ENCODE peak calls at places on chromosomes 1 and 21, in eight cellular contexts. One of them, this sample, is unnamed.

GRCh38 chr1:221801773-221802516 is 60.1 kb upstream of the DUSP10 start:
- DNase-seq in NCI-H510A treated with DMSO at 0.1 percent for 48 hours: no peak
- DNase-seq in nucleus accumbens: no peak
- DNase-seq in stimulated activated CD4-positive, alpha-beta T cell treated with anti-CD3 and anti-CD28 coated beads, Interleukin-4, amount 100 ng/mL, for 4 hours: no peak
- DNase-seq in NCI-H774: no peak
- DNase-seq in Peyer's patch: no peak
- DNase-seq in CD8-positive, alpha-beta memory T cell: no peak
- DNase-seq in kidney tubule cell: peak; percentile 80
- DNase-seq in this sample: no peak

GRCh38 chr1:248822148-248823032 is 3.3 kb downstream of the SH3BP5L start:
- DNase-seq in NCI-H510A treated with DMSO at 0.1 percent for 48 hours: no peak
- DNase-seq in nucleus accumbens: no peak
- DNase-seq in stimulated activated CD4-positive, alpha-beta T cell treated with anti-CD3 and anti-CD28 coated beads, Interleukin-4, amount 100 ng/mL, for 4 hours: no peak
- DNase-seq in NCI-H774: no peak
- DNase-seq in Peyer's patch: no peak
- DNase-seq in CD8-positive, alpha-beta memory T cell: no peak
- DNase-seq in kidney tubule cell: no peak
- DNase-seq in this sample: no peak

GRCh38 chr21:38955495-38955894 is 149.8 kb downstream of the ETS2 start:
- DNase-seq in NCI-H510A treated with DMSO at 0.1 percent for 48 hours: no peak
- DNase-seq in nucleus accumbens: no peak
- DNase-seq in stimulated activated CD4-positive, alpha-beta T cell treated with anti-CD3 and anti-CD28 coated beads, Interleukin-4, amount 100 ng/mL, for 4 hours: no peak
- DNase-seq in NCI-H774: no peak
- DNase-seq in Peyer's patch: peak; percentile 65
- DNase-seq in CD8-positive, alpha-beta memory T cell: no peak
- DNase-seq in kidney tubule cell: peak; percentile 83
- DNase-seq in this sample: no peak

GRCh38 chr1:217528271-217528670 is 102.6 kb downstream of the GPATCH2 start:
- DNase-seq in NCI-H510A treated with DMSO at 0.1 percent for 48 hours: no peak
- DNase-seq in nucleus accumbens: no peak
- DNase-seq in stimulated activated CD4-positive, alpha-beta T cell treated with anti-CD3 and anti-CD28 coated beads, Interleukin-4, amount 100 ng/mL, for 4 hours: no peak
- DNase-seq in NCI-H774: no peak
- DNase-seq in Peyer's patch: no peak
- DNase-seq in CD8-positive, alpha-beta memory T cell: no peak
- DNase-seq in kidney tubule cell: peak; percentile 74
- DNase-seq in this sample: no peak

GRCh38 chr1:41662656-41663437 is 178.4 kb upstream of the EDN2 start:
- DNase-seq in NCI-H510A treated with DMSO at 0.1 percent for 48 hours: no peak
- DNase-seq in nucleus accumbens: no peak
- DNase-seq in stimulated activated CD4-positive, alpha-beta T cell treated with anti-CD3 and anti-CD28 coated beads, Interleukin-4, amount 100 ng/mL, for 4 hours: peak; percentile 62
- DNase-seq in NCI-H774: no peak
- DNase-seq in Peyer's patch: no peak
- DNase-seq in CD8-positive, alpha-beta memory T cell: no peak
- DNase-seq in kidney tubule cell: peak; percentile 59
- DNase-seq in this sample: no peak

GRCh38 chr1:100387209-100387608 is 34.9 kb downstream of the CDC14A start:
- DNase-seq in NCI-H510A treated with DMSO at 0.1 percent for 48 hours: no peak
- DNase-seq in nucleus accumbens: no peak
- DNase-seq in stimulated activated CD4-positive, alpha-beta T cell treated with anti-CD3 and anti-CD28 coated beads, Interleukin-4, amount 100 ng/mL, for 4 hours: no peak
- DNase-seq in NCI-H774: no peak
- DNase-seq in Peyer's patch: no peak
- DNase-seq in CD8-positive, alpha-beta memory T cell: no peak
- DNase-seq in kidney tubule cell: peak; percentile 40
- DNase-seq in this sample: no peak

GRCh38 chr1:10217748-10218441 is 7.5 kb downstream of the KIF1B start:
- DNase-seq in NCI-H510A treated with DMSO at 0.1 percent for 48 hours: no peak
- DNase-seq in nucleus accumbens: no peak
- DNase-seq in stimulated activated CD4-positive, alpha-beta T cell treated with anti-CD3 and anti-CD28 coated beads, Interleukin-4, amount 100 ng/mL, for 4 hours: no peak
- DNase-seq in NCI-H774: no peak
- DNase-seq in Peyer's patch: no peak
- DNase-seq in CD8-positive, alpha-beta memory T cell: no peak
- DNase-seq in kidney tubule cell: peak; percentile 55
- DNase-seq in this sample: no peak

GRCh38 chr1:15000030-15000429 is 153.5 kb upstream of the TMEM51 start:
- DNase-seq in NCI-H510A treated with DMSO at 0.1 percent for 48 hours: no peak
- DNase-seq in nucleus accumbens: no peak
- DNase-seq in stimulated activated CD4-positive, alpha-beta T cell treated with anti-CD3 and anti-CD28 coated beads, Interleukin-4, amount 100 ng/mL, for 4 hours: no peak
- DNase-seq in NCI-H774: no peak
- DNase-seq in Peyer's patch: no peak
- DNase-seq in CD8-positive, alpha-beta memory T cell: no peak
- DNase-seq in kidney tubule cell: no peak
- DNase-seq in this sample: no peak

GRCh38 chr1:219124163-219124562 is 49.5 kb upstream of the LYPLAL1 start:
- DNase-seq in NCI-H510A treated with DMSO at 0.1 percent for 48 hours: no peak
- DNase-seq in nucleus accumbens: no peak
- DNase-seq in stimulated activated CD4-positive, alpha-beta T cell treated with anti-CD3 and anti-CD28 coated beads, Interleukin-4, amount 100 ng/mL, for 4 hours: no peak
- DNase-seq in NCI-H774: no peak
- DNase-seq in Peyer's patch: no peak
- DNase-seq in CD8-positive, alpha-beta memory T cell: no peak
- DNase-seq in kidney tubule cell: no peak
- DNase-seq in this sample: no peak

GRCh38 chr1:108016451-108016920 is 51.5 kb upstream of the VAV3 start:
- DNase-seq in NCI-H510A treated with DMSO at 0.1 percent for 48 hours: peak; percentile 37
- DNase-seq in nucleus accumbens: no peak
- DNase-seq in stimulated activated CD4-positive, alpha-beta T cell treated with anti-CD3 and anti-CD28 coated beads, Interleukin-4, amount 100 ng/mL, for 4 hours: peak; percentile 2
- DNase-seq in NCI-H774: no peak
- DNase-seq in Peyer's patch: no peak
- DNase-seq in CD8-positive, alpha-beta memory T cell: no peak
- DNase-seq in kidney tubule cell: peak; percentile 96
- DNase-seq in this sample: peak; percentile 95

GRCh38 chr1:200838676-200839445 is 33.9 kb upstream of the GPR25 start:
- DNase-seq in NCI-H510A treated with DMSO at 0.1 percent for 48 hours: no peak
- DNase-seq in nucleus accumbens: no peak
- DNase-seq in stimulated activated CD4-positive, alpha-beta T cell treated with anti-CD3 and anti-CD28 coated beads, Interleukin-4, amount 100 ng/mL, for 4 hours: no peak
- DNase-seq in NCI-H774: no peak
- DNase-seq in Peyer's patch: no peak
- DNase-seq in CD8-positive, alpha-beta memory T cell: no peak
- DNase-seq in kidney tubule cell: peak; percentile 32
- DNase-seq in this sample: no peak

GRCh38 chr1:155529109-155529508 is 33.5 kb downstream of the ASH1L start:
- DNase-seq in NCI-H510A treated with DMSO at 0.1 percent for 48 hours: no peak
- DNase-seq in nucleus accumbens: no peak
- DNase-seq in stimulated activated CD4-positive, alpha-beta T cell treated with anti-CD3 and anti-CD28 coated beads, Interleukin-4, amount 100 ng/mL, for 4 hours: no peak
- DNase-seq in NCI-H774: no peak
- DNase-seq in Peyer's patch: no peak
- DNase-seq in CD8-positive, alpha-beta memory T cell: no peak
- DNase-seq in kidney tubule cell: no peak
- DNase-seq in this sample: no peak

GRCh38 chr1:99869304-99869703 is 19.1 kb downstream of the AGL start:
- DNase-seq in NCI-H510A treated with DMSO at 0.1 percent for 48 hours: no peak
- DNase-seq in nucleus accumbens: no peak
- DNase-seq in stimulated activated CD4-positive, alpha-beta T cell treated with anti-CD3 and anti-CD28 coated beads, Interleukin-4, amount 100 ng/mL, for 4 hours: no peak
- DNase-seq in NCI-H774: no peak
- DNase-seq in Peyer's patch: no peak
- DNase-seq in CD8-positive, alpha-beta memory T cell: no peak
- DNase-seq in kidney tubule cell: no peak
- DNase-seq in this sample: no peak

GRCh38 chr1:219538886-219539285 is 74.0 kb downstream of the ZC3H11B start:
- DNase-seq in NCI-H510A treated with DMSO at 0.1 percent for 48 hours: no peak
- DNase-seq in nucleus accumbens: no peak
- DNase-seq in stimulated activated CD4-positive, alpha-beta T cell treated with anti-CD3 and anti-CD28 coated beads, Interleukin-4, amount 100 ng/mL, for 4 hours: no peak
- DNase-seq in NCI-H774: no peak
- DNase-seq in Peyer's patch: no peak
- DNase-seq in CD8-positive, alpha-beta memory T cell: no peak
- DNase-seq in kidney tubule cell: no peak
- DNase-seq in this sample: no peak

GRCh38 chr1:59316497-59317128 is 19.7 kb downstream of the FGGY start:
- DNase-seq in NCI-H510A treated with DMSO at 0.1 percent for 48 hours: no peak
- DNase-seq in nucleus accumbens: no peak
- DNase-seq in stimulated activated CD4-positive, alpha-beta T cell treated with anti-CD3 and anti-CD28 coated beads, Interleukin-4, amount 100 ng/mL, for 4 hours: no peak
- DNase-seq in NCI-H774: no peak
- DNase-seq in Peyer's patch: no peak
- DNase-seq in CD8-positive, alpha-beta memory T cell: no peak
- DNase-seq in kidney tubule cell: peak; percentile 33
- DNase-seq in this sample: no peak

GRCh38 chr1:229699613-229700242 is 73.7 kb downstream of the URB2 start:
- DNase-seq in NCI-H510A treated with DMSO at 0.1 percent for 48 hours: no peak
- DNase-seq in nucleus accumbens: no peak
- DNase-seq in stimulated activated CD4-positive, alpha-beta T cell treated with anti-CD3 and anti-CD28 coated beads, Interleukin-4, amount 100 ng/mL, for 4 hours: no peak
- DNase-seq in NCI-H774: no peak
- DNase-seq in Peyer's patch: no peak
- DNase-seq in CD8-positive, alpha-beta memory T cell: no peak
- DNase-seq in kidney tubule cell: no peak
- DNase-seq in this sample: no peak

GRCh38 chr21:31332525-31332924 is 11.5 kb downstream of the TIAM1 start:
- DNase-seq in NCI-H510A treated with DMSO at 0.1 percent for 48 hours: no peak
- DNase-seq in nucleus accumbens: no peak
- DNase-seq in stimulated activated CD4-positive, alpha-beta T cell treated with anti-CD3 and anti-CD28 coated beads, Interleukin-4, amount 100 ng/mL, for 4 hours: no peak
- DNase-seq in NCI-H774: no peak
- DNase-seq in Peyer's patch: no peak
- DNase-seq in CD8-positive, alpha-beta memory T cell: no peak
- DNase-seq in kidney tubule cell: no peak
- DNase-seq in this sample: no peak

GRCh38 chr21:46634966-46635323 is 529 bp upstream of the PRMT2 start:
- DNase-seq in NCI-H510A treated with DMSO at 0.1 percent for 48 hours: peak; percentile 58
- DNase-seq in nucleus accumbens: peak; percentile 79
- DNase-seq in stimulated activated CD4-positive, alpha-beta T cell treated with anti-CD3 and anti-CD28 coated beads, Interleukin-4, amount 100 ng/mL, for 4 hours: no peak
- DNase-seq in NCI-H774: peak; percentile 18
- DNase-seq in Peyer's patch: no peak
- DNase-seq in CD8-positive, alpha-beta memory T cell: no peak
- DNase-seq in kidney tubule cell: peak; percentile 81
- DNase-seq in this sample: peak; percentile 95

GRCh38 chr1:63127376-63127775 is 195.0 kb upstream of the FOXD3 start:
- DNase-seq in NCI-H510A treated with DMSO at 0.1 percent for 48 hours: no peak
- DNase-seq in nucleus accumbens: no peak
- DNase-seq in stimulated activated CD4-positive, alpha-beta T cell treated with anti-CD3 and anti-CD28 coated beads, Interleukin-4, amount 100 ng/mL, for 4 hours: no peak
- DNase-seq in NCI-H774: no peak
- DNase-seq in Peyer's patch: no peak
- DNase-seq in CD8-positive, alpha-beta memory T cell: no peak
- DNase-seq in kidney tubule cell: no peak
- DNase-seq in this sample: peak; percentile 40

GRCh38 chr1:24715658-24716057 is 29.6 kb upstream of the CLIC4 start:
- DNase-seq in NCI-H510A treated with DMSO at 0.1 percent for 48 hours: no peak
- DNase-seq in nucleus accumbens: no peak
- DNase-seq in stimulated activated CD4-positive, alpha-beta T cell treated with anti-CD3 and anti-CD28 coated beads, Interleukin-4, amount 100 ng/mL, for 4 hours: no peak
- DNase-seq in NCI-H774: no peak
- DNase-seq in Peyer's patch: no peak
- DNase-seq in CD8-positive, alpha-beta memory T cell: no peak
- DNase-seq in kidney tubule cell: no peak
- DNase-seq in this sample: no peak

GRCh38 chr1:179807691-179808485 is 64.8 kb downstream of the FAM163A start:
- DNase-seq in NCI-H510A treated with DMSO at 0.1 percent for 48 hours: no peak
- DNase-seq in nucleus accumbens: no peak
- DNase-seq in stimulated activated CD4-positive, alpha-beta T cell treated with anti-CD3 and anti-CD28 coated beads, Interleukin-4, amount 100 ng/mL, for 4 hours: no peak
- DNase-seq in NCI-H774: no peak
- DNase-seq in Peyer's patch: no peak
- DNase-seq in CD8-positive, alpha-beta memory T cell: no peak
- DNase-seq in kidney tubule cell: peak; percentile 44
- DNase-seq in this sample: peak; percentile 81

GRCh38 chr1:162548170-162548569 is 13.4 kb upstream of the UAP1 start:
- DNase-seq in NCI-H510A treated with DMSO at 0.1 percent for 48 hours: no peak
- DNase-seq in nucleus accumbens: no peak
- DNase-seq in stimulated activated CD4-positive, alpha-beta T cell treated with anti-CD3 and anti-CD28 coated beads, Interleukin-4, amount 100 ng/mL, for 4 hours: no peak
- DNase-seq in NCI-H774: no peak
- DNase-seq in Peyer's patch: no peak
- DNase-seq in CD8-positive, alpha-beta memory T cell: no peak
- DNase-seq in kidney tubule cell: no peak
- DNase-seq in this sample: no peak

GRCh38 chr21:35578350-35578782 is 482.0 kb downstream of the SETD4 start:
- DNase-seq in NCI-H510A treated with DMSO at 0.1 percent for 48 hours: no peak
- DNase-seq in nucleus accumbens: no peak
- DNase-seq in stimulated activated CD4-positive, alpha-beta T cell treated with anti-CD3 and anti-CD28 coated beads, Interleukin-4, amount 100 ng/mL, for 4 hours: no peak
- DNase-seq in NCI-H774: no peak
- DNase-seq in Peyer's patch: no peak
- DNase-seq in CD8-positive, alpha-beta memory T cell: no peak
- DNase-seq in kidney tubule cell: peak; percentile 63
- DNase-seq in this sample: no peak

GRCh38 chr1:177286396-177286795 is 115.6 kb downstream of the BRINP2 start:
- DNase-seq in NCI-H510A treated with DMSO at 0.1 percent for 48 hours: no peak
- DNase-seq in nucleus accumbens: no peak
- DNase-seq in stimulated activated CD4-positive, alpha-beta T cell treated with anti-CD3 and anti-CD28 coated beads, Interleukin-4, amount 100 ng/mL, for 4 hours: no peak
- DNase-seq in NCI-H774: no peak
- DNase-seq in Peyer's patch: no peak
- DNase-seq in CD8-positive, alpha-beta memory T cell: no peak
- DNase-seq in kidney tubule cell: no peak
- DNase-seq in this sample: no peak

GRCh38 chr1:156316909-156317308 is 17.8 kb upstream of the VHLL start:
- DNase-seq in NCI-H510A treated with DMSO at 0.1 percent for 48 hours: no peak
- DNase-seq in nucleus accumbens: no peak
- DNase-seq in stimulated activated CD4-positive, alpha-beta T cell treated with anti-CD3 and anti-CD28 coated beads, Interleukin-4, amount 100 ng/mL, for 4 hours: no peak
- DNase-seq in NCI-H774: no peak
- DNase-seq in Peyer's patch: no peak
- DNase-seq in CD8-positive, alpha-beta memory T cell: no peak
- DNase-seq in kidney tubule cell: no peak
- DNase-seq in this sample: no peak

GRCh38 chr1:6464514-6464836 is 1.5 kb downstream of the TNFRSF25 start:
- DNase-seq in NCI-H510A treated with DMSO at 0.1 percent for 48 hours: peak; percentile 90
- DNase-seq in nucleus accumbens: no peak
- DNase-seq in stimulated activated CD4-positive, alpha-beta T cell treated with anti-CD3 and anti-CD28 coated beads, Interleukin-4, amount 100 ng/mL, for 4 hours: peak; percentile 39
- DNase-seq in NCI-H774: no peak
- DNase-seq in Peyer's patch: peak; percentile 80
- DNase-seq in CD8-positive, alpha-beta memory T cell: no peak
- DNase-seq in kidney tubule cell: peak; percentile 40
- DNase-seq in this sample: no peak

GRCh38 chr1:204190212-204191211 is 5.8 kb downstream of the KISS1 start:
- DNase-seq in NCI-H510A treated with DMSO at 0.1 percent for 48 hours: peak; percentile 72
- DNase-seq in nucleus accumbens: no peak
- DNase-seq in stimulated activated CD4-positive, alpha-beta T cell treated with anti-CD3 and anti-CD28 coated beads, Interleukin-4, amount 100 ng/mL, for 4 hours: peak; percentile 14
- DNase-seq in NCI-H774: peak; percentile 36
- DNase-seq in Peyer's patch: peak; percentile 75
- DNase-seq in CD8-positive, alpha-beta memory T cell: peak; percentile 18
- DNase-seq in kidney tubule cell: peak; percentile 44
- DNase-seq in this sample: peak; percentile 59

GRCh38 chr21:35156293-35156976 is 107.3 kb upstream of the RUNX1 start:
- DNase-seq in NCI-H510A treated with DMSO at 0.1 percent for 48 hours: peak; percentile 57
- DNase-seq in nucleus accumbens: no peak
- DNase-seq in stimulated activated CD4-positive, alpha-beta T cell treated with anti-CD3 and anti-CD28 coated beads, Interleukin-4, amount 100 ng/mL, for 4 hours: no peak
- DNase-seq in NCI-H774: no peak
- DNase-seq in Peyer's patch: no peak
- DNase-seq in CD8-positive, alpha-beta memory T cell: no peak
- DNase-seq in kidney tubule cell: peak; percentile 91
- DNase-seq in this sample: no peak

GRCh38 chr1:223887724-223888428 is 42.1 kb upstream of the TP53BP2 start:
- DNase-seq in NCI-H510A treated with DMSO at 0.1 percent for 48 hours: peak; percentile 91
- DNase-seq in nucleus accumbens: no peak
- DNase-seq in stimulated activated CD4-positive, alpha-beta T cell treated with anti-CD3 and anti-CD28 coated beads, Interleukin-4, amount 100 ng/mL, for 4 hours: no peak
- DNase-seq in NCI-H774: no peak
- DNase-seq in Peyer's patch: no peak
- DNase-seq in CD8-positive, alpha-beta memory T cell: no peak
- DNase-seq in kidney tubule cell: peak; percentile 100
- DNase-seq in this sample: no peak

GRCh38 chr1:50027794-50028193 is 4.0 kb upstream of the AGBL4 start:
- DNase-seq in NCI-H510A treated with DMSO at 0.1 percent for 48 hours: peak; percentile 75
- DNase-seq in nucleus accumbens: no peak
- DNase-seq in stimulated activated CD4-positive, alpha-beta T cell treated with anti-CD3 and anti-CD28 coated beads, Interleukin-4, amount 100 ng/mL, for 4 hours: no peak
- DNase-seq in NCI-H774: no peak
- DNase-seq in Peyer's patch: no peak
- DNase-seq in CD8-positive, alpha-beta memory T cell: no peak
- DNase-seq in kidney tubule cell: no peak
- DNase-seq in this sample: no peak

This sample was measured in OCI-M1.